ENCODE peak calls at places on chromosomes 11 and 22, in six cellular contexts. K is prostate gland, X is Panc1, Y is HCT116, R is H1, N is spleen. E is an unnamed sample. For H3K4me1, the result is how much of the 10 kb centered on the place peaks cover.

GRCh38 chr22:25774575-25775026 is 32.6 kb downstream of the MYO18B start:
- DNase-seq in K (no peak), X (no peak), Y (no peak), R (peak), N (no peak), E (no peak)

GRCh38 chr22:37843746-37844089 is 416 bp downstream of the ANKRD54 start:
- DNase-seq in K (peak), X (no peak), Y (no peak), R (no peak), N (peak), E (no peak)

GRCh38 chr11:70433038-70433437 is 34.7 kb downstream of the CTTN start:
- DNase-seq in K (no peak), X (no peak), Y (no peak), R (no peak), N (no peak), E (no peak)

GRCh38 chr11:25776238-25776637 is 555.7 kb upstream of the ANO3 start:
- DNase-seq in K (no peak), X (no peak), Y (no peak), R (no peak), N (no peak), E (no peak)

GRCh38 chr11:19220903-19221682 is 19.3 kb upstream of the CSRP3 start:
- DNase-seq in K (no peak), X (no peak), Y (no peak), R (no peak), N (no peak), E (peak)

GRCh38 chr22:42906605-42907338 is 49.7 kb upstream of the ARFGAP3 start:
- DNase-seq in K (no peak), X (no peak), Y (no peak), R (no peak), N (no peak), E (peak)

GRCh38 chr22:43992331-43992821 is 31.7 kb upstream of the PARVB start:
- DNase-seq in K (no peak), X (no peak), Y (no peak), R (no peak), N (no peak), E (no peak)

GRCh38 chr11:68454767-68455166 is 5.8 kb upstream of the PPP6R3 start:
- DNase-seq in K (no peak), X (no peak), Y (no peak), R (no peak), N (peak), E (no peak)

GRCh38 chr11:31102875-31103274 is 266.7 kb downstream of the DCDC1 start:
- DNase-seq in K (no peak), X (no peak), Y (no peak), R (no peak), N (no peak), E (no peak)

GRCh38 chr11:71962428-71963038 is 33.7 kb downstream of the RNF121 start:
- DNase-seq in K (no peak), X (no peak), Y (no peak), R (no peak), N (no peak), E (peak)

GRCh38 chr11:130103296-130103814 is 33.7 kb downstream of the APLP2 start:
- DNase-seq in K (no peak), X (no peak), Y (no peak), R (no peak), N (no peak), E (peak)

GRCh38 chr11:95459268-95460040 is 228.5 kb upstream of the SESN3 start:
- DNase-seq in K (peak), X (no peak), Y (no peak), R (no peak), N (no peak), E (peak)

GRCh38 chr22:50218996-50219727 is 18.4 kb downstream of the SELENOO start:
- DNase-seq in K (peak), X (no peak), Y (peak), R (peak), N (no peak), E (peak)

GRCh38 chr22:49266561-49267519 is 560.8 kb downstream of the BRD1 start:
- DNase-seq in K (no peak), X (no peak), Y (no peak), R (no peak), N (no peak), E (no peak)

GRCh38 chr11:10373340-10373739 is 68.5 kb downstream of the ADM start:
- DNase-seq in K (no peak), X (no peak), Y (no peak), R (peak), N (no peak), E (no peak)

GRCh38 chr22:38074181-38075104 is 9.5 kb downstream of the SLC16A8 start:
- DNase-seq in K (no peak), X (no peak), Y (no peak), R (peak), N (no peak), E (no peak)

GRCh38 chr22:39350803-39351688 is 1.3 kb downstream of the SYNGR1 start:
- DNase-seq in K (no peak), X (no peak), Y (no peak), R (no peak), N (no peak), E (no peak)

GRCh38 chr11:96038046-96038445 is 114.1 kb upstream of the MTMR2 start:
- DNase-seq in K (no peak), X (no peak), Y (no peak), R (no peak), N (no peak), E (no peak)

DNA sequence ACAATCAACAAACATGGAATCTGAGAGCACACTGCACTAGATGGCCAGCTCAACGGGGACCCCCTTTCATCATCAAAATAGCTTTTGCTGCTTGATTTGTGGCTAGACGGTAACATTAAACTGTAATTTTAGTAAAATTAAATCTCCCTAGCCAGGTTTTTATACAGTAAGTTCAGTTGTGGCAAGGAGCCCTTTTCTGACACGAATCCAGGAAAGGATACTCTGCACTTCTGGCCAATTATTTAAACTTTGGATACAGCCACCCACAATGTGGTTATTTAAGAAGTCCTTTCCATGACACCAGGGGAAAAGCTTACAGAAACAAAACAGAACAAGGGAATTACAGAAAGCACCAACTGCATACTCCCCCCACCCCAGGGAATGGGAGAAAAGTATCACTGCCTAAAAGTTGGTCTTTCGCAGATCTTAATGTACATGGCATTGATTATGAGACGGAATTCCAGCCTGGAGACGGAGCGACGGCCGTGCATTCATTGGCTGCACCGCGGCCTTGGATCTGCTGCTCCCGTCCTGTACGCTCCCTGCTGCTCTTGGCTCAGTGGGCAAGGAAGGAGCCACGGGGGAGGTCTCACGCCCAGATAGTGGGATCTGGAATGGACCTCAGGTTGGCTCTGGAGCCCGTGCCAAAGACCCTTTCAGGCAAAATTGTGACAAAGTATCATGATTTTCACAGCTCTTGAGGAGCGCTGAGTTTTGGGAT is 19.8 kb upstream of the PISD start:
- DNase-seq in K (no peak), X (no peak), Y (no peak), R (no peak), N (no peak), E (no peak)
- TF ChIP-seq POLR2AphosphoS5 in K (no peak), X (no peak), Y (no peak), R (no peak), N (no peak), E (no peak)

GRCh38 chr11:121337740-121338272 is 45.2 kb downstream of the SC5D start:
- DNase-seq in K (no peak), X (no peak), Y (no peak), R (no peak), N (no peak), E (no peak)

GRCh38 chr11:121334973-121335711 is 42.6 kb downstream of the SC5D start:
- DNase-seq in K (no peak), X (no peak), Y (no peak), R (no peak), N (no peak), E (no peak)

GRCh38 chr11:121336279-121336947 is 43.8 kb downstream of the SC5D start:
- DNase-seq in K (no peak), X (no peak), Y (no peak), R (no peak), N (no peak), E (no peak)

GRCh38 chr11:121338536-121338935 is 46.0 kb downstream of the SC5D start:
- DNase-seq in K (no peak), X (no peak), Y (no peak), R (no peak), N (no peak), E (no peak)

DNA sequence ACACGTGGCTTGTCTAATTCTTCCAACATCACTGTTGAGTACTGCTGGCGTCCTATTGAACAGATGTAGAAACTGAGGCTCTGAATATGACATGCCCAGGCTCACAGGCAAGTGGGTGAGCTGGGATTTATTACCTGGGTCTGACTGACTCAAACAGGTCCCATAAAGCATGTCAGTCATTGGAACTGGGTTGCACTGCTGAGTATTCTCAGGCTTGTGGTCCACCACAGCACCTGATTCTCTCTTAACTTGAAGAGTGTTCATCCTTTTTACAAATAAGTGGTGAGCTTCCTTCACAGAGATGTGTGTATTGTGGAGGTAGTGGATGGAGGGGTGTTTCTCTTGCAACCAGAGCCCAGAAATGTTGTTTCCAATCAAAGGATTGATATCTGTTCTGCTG is 44.5 kb downstream of the SC5D start:
- DNase-seq in K (no peak), X (no peak), Y (no peak), R (no peak), N (no peak), E (no peak)
- H3K4me1 ChIP-seq in K (under half), X (under half), Y (under half), R (under half), N (under half), E (under half)

GRCh38 chr11:123083623-123084029 is 21.7 kb upstream of the HSPA8 start:
- DNase-seq in K (peak), X (peak), Y (peak), R (no peak), N (peak), E (peak)
- TF ChIP-seq POLR2AphosphoS5 in K (peak), X (no peak), Y (peak), R (no peak), N (no peak), E (peak)

GRCh38 chr11:99275521-99275920 is 254.8 kb downstream of the CNTN5 start:
- DNase-seq in K (no peak), X (no peak), Y (no peak), R (no peak), N (no peak), E (no peak)
- H3K4me1 ChIP-seq in K (under half), X (under half), Y (under half), R (under half), N (under half), E (under half)

DNA sequence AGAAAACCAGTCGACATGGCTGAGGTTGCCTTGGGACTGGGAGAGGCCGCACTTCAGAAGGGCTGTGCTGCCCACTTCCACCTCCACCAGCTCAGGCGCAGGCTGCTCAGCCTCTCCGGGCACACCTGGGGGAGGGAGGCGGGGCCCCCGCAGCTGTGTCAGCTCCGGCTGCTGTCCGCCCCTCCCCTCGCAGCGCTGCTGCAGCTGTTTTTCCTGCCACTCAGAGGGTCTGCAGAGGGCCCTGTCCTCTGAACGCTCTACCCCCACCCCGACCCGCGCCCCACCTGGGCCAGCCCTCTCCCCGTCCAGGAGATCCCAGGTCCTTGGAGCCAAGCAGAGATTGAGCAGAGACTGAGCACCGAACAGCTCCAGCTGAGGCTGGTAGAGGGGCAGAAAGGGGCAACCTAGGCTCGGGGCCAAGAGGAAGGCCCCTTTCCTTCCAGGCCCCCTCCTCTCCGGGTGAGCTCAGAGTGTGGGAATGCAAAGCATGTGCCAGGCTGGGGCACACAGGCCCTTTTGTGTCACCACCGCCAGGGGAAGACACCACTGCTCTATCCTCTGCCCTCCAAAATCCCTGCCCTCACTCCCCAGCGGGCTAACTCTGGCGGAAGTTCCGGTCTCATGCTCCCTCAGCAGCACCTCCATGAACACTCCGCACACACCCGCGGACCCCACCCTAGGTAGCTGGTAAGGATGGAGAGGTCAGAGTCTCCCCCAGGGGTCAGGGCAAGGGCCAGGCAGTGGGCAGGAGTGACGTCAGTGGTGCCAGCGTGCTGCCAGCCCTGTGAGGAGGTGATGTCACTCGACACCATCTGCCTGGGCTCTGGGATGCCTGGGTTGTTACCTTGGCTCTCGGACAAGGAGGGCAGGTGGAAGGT is 1.6 kb downstream of the MCAM start:
- DNase-seq in K (no peak), X (no peak), Y (no peak), R (peak), N (peak), E (peak)
- TF ChIP-seq POLR2AphosphoS5 in K (no peak), X (no peak), Y (peak), R (no peak), N (peak), E (peak)

GRCh38 chr11:118620529-118621070 is 13.2 kb downstream of the PHLDB1 start:
- DNase-seq in K (no peak), X (no peak), Y (no peak), R (no peak), N (peak), E (no peak)
- H3K4me1 ChIP-seq in K (under half), X (under half), Y (half or more), R (under half), N (half or more), E (half or more)

GRCh38 chr11:720642-721346 is 14.8 kb downstream of the EPS8L2 start:
- DNase-seq in K (no peak), X (no peak), Y (no peak), R (peak), N (peak), E (no peak)
- TF ChIP-seq POLR2AphosphoS5 in K (no peak), X (no peak), Y (no peak), R (peak), N (no peak), E (no peak)

GRCh38 chr11:125364085-125364822 is 131.8 kb downstream of the FEZ1 start:
- DNase-seq in K (no peak), X (no peak), Y (no peak), R (no peak), N (no peak), E (no peak)
- H3K4me1 ChIP-seq in K (under half), X (under half), Y (under half), R (under half), N (under half), E (under half)

DNA sequence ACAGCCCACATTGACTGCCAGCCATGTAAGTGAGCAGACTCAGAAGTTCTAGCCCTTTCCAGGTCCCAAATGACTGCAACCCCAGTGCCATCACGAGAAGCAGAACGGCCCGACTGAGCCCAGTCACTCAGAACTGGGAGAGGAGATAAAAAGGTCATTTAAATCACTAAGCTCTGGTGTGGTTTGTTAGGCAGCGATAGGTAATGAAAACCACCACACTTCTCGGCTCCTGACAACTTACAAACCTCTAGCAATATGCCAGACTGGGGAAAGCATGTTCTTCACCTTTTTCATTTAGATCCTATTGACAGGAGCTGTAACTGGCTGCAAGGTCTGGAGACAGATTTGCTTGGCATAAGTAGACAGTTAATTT is 6.7 kb downstream of the SLC15A3 start:
- DNase-seq in K (no peak), X (no peak), Y (no peak), R (no peak), N (no peak), E (no peak)
- TF ChIP-seq POLR2AphosphoS5 in K (no peak), X (no peak), Y (no peak), R (no peak), N (no peak), E (no peak)

E was measured in endothelial cell of umbilical vein.